ENCODE peak calls at places on chromosomes 13 and 19, in eight cellular contexts. B is fibroblast of lung, R is HCT116, P is GM23338, T is mammary epithelial cell, I is neural progenitor cell, W is PC-3, Y is endothelial cell of umbilical vein. D is an unnamed sample. For H3K27me3, the result is how much of the 10 kb centered on the place peaks cover.

GRCh38 chr19:4077800-4078683 is 11.3 kb upstream of the ZBTB7A start:
- DNase-seq in B (peak), R (no peak), P (peak), T (no peak), Y (peak), I (no peak), W (peak), D (peak)

GRCh38 chr19:677601-678380 is 1.6 kb downstream of the FSTL3 start:
- DNase-seq in B (peak), I (no peak), W (peak), Y (no peak), R (no peak), T (peak), P (no peak), D (peak)

GRCh38 chr13:93249259-93249917 is 22.8 kb downstream of the GPC6 start:
- DNase-seq in B (peak), R (no peak), Y (no peak), I (no peak), T (peak), W (peak), P (no peak), D (peak)

GRCh38 chr13:38147050-38147449 is 202.6 kb upstream of the UFM1 start:
- DNase-seq in P (no peak), T (no peak), R (no peak), W (no peak), B (no peak), I (no peak), Y (no peak), D (no peak)

GRCh38 chr13:91567485-91568207 is 169.2 kb downstream of the GPC5 start:
- DNase-seq in P (no peak), B (peak), Y (no peak), I (no peak), T (no peak), W (no peak), R (no peak), D (no peak)

GRCh38 chr19:56423276-56423984 is 19.3 kb downstream of the ZNF583 start:
- DNase-seq in W (no peak), B (peak), R (no peak), I (no peak), Y (no peak), T (no peak), P (no peak), D (no peak)

GRCh38 chr13:45584816-45585215 is 30.7 kb downstream of the ERICH6B start:
- DNase-seq in Y (no peak), R (peak), B (no peak), P (peak), W (peak), I (peak), T (peak), D (peak)

GRCh38 chr13:96527497-96527896 is 437.6 kb downstream of the HS6ST3 start:
- DNase-seq in B (no peak), Y (no peak), T (no peak), I (no peak), R (no peak), P (peak), W (no peak), D (no peak)

GRCh38 chr19:42601811-42602443 is 7.2 kb upstream of the CEACAM8 start:
- DNase-seq in P (peak), Y (no peak), I (peak), R (no peak), W (peak), T (peak), B (peak), D (peak)

DNA sequence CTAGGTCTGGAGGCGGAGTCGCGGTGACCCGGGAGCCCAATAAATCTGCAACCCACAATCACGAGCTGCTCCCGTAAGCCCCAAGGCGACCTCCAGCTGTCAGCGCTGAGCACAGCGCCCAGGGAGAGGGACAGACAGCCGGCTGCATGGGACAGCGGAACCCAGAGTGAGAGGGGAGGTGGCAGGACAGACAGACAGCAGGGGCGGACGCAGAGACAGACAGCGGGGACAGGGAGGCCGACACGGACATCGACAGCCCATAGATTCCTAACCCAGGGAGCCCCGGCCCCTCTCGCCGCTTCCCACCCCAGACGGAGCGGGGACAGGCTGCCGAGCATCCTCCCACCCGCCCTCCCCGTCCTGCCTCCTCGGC is at the start of gene SLC5A5:
- DNase-seq in W (peak), R (no peak), P (peak), T (no peak), B (no peak), Y (no peak), I (peak), D (no peak)
- TF ChIP-seq EZH2 in W (no peak), R (no peak), P (no peak), T (peak), B (peak), Y (peak), I (no peak), D (no peak)

GRCh38 chr19:49805822-49806612 is 7.1 kb downstream of the FUZ start:
- DNase-seq in Y (no peak), P (no peak), W (no peak), T (no peak), R (no peak), I (no peak), B (no peak), D (no peak)
- H3K27ac ChIP-seq in Y (no peak), P (peak), W (no peak), T (no peak), R (peak), I (no peak), B (no peak), D (no peak)

DNA sequence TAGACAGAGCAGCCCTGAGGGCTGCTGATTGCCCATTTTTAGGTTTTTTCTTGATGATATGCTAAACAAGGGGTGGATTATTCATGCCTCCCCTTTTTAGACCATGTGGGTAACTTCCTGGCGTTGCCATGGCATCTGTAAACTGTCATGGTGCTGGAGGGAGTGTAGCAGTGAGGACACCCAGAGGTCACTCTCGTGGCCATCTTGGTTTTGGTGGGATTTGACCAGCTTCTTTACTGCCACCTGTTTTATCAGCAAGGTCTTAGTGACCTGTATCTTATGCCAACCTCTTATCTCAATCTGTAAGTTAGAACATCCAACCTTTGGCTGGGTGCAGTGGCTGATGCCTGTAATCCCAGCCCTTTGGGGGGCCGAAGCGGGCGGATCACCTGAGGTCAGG is 148.0 kb downstream of the PTPRS start:
- DNase-seq in P (peak), Y (no peak), T (no peak), W (no peak), I (peak), R (no peak), B (no peak), D (no peak)
- H3K27me3 ChIP-seq in P (under half), Y (under half), T (under half), W (under half), I (under half), R (under half), B (under half), D (under half)

GRCh38 chr19:1700733-1701663 is 48.6 kb upstream of the TCF3 start:
- DNase-seq in P (no peak), W (no peak), Y (no peak), I (no peak), B (no peak), T (no peak), R (no peak), D (no peak)
- TF ChIP-seq EZH2 in P (no peak), W (no peak), Y (no peak), I (no peak), B (peak), T (peak), R (no peak), D (no peak)

GRCh38 chr13:110445722-110446569 is 115.6 kb downstream of the RAB20 start:
- DNase-seq in W (peak), R (no peak), Y (no peak), P (no peak), T (peak), B (peak), I (no peak), D (no peak)
- H3K27ac ChIP-seq in W (peak), R (no peak), Y (no peak), P (no peak), T (peak), B (no peak), I (no peak), D (no peak)

D was measured in hepatocyte.